ENCODE peak calls at places on chromosomes 6 and 20, in six cellular contexts. R is psoas muscle, Y is pancreas, N is HFFc6, B is A549, H is choroid plexus epithelial cell. G is an unnamed sample.
A peak's percentile ranks its signal among the peaks of the same experiment; 100 is the strongest.

GRCh38 chr6:132410840-132411239 is 9.6 kb upstream of the MOXD1 start:
- DNase-seq in H (no peak), R (no peak), B (no peak), Y (no peak), N (no peak), G (no peak)

GRCh38 chr6:87929843-87930288 is 117.8 kb upstream of the SPACA1 start:
- DNase-seq in N (peak; percentile 84), R (peak; percentile 85), Y (peak; percentile 84), H (peak; percentile 92), B (peak; percentile 75), G (no peak)

GRCh38 chr6:88823998-88824397 is 139.4 kb downstream of the RNGTT start:
- DNase-seq in N (peak; percentile 17), B (no peak), Y (no peak), R (no peak), H (peak; percentile 71), G (no peak)

GRCh38 chr20:62227977-62228958 is 8.2 kb upstream of the HRH3 start:
- DNase-seq in N (no peak), Y (peak; percentile 88), R (no peak), B (no peak), H (no peak), G (no peak)

GRCh38 chr20:34111057-34111711 is 859 bp downstream of the EIF2S2 start:
- DNase-seq in Y (no peak), N (peak; percentile 55), H (peak; percentile 89), B (no peak), R (no peak), G (no peak)

GRCh38 chr20:37954626-37955025 is 51.7 kb downstream of the VSTM2L start:
- DNase-seq in B (no peak), N (no peak), H (no peak), R (no peak), Y (no peak), G (no peak)

GRCh38 chr6:48757661-48758060 is 646.7 kb upstream of the PTCHD4 start:
- DNase-seq in N (peak; percentile 41), R (no peak), B (no peak), Y (no peak), H (no peak), G (no peak)

GRCh38 chr6:109121411-109121810 is 26.1 kb downstream of the CEP57L1 start:
- DNase-seq in B (no peak), Y (no peak), N (no peak), H (peak; percentile 24), R (no peak), G (no peak)

GRCh38 chr20:53930651-53931504 is 139.5 kb downstream of the BCAS1 start:
- DNase-seq in H (no peak), B (no peak), N (peak; percentile 21), Y (no peak), R (no peak), G (no peak)

GRCh38 chr6:15560713-15561112 is 102.1 kb downstream of the DTNBP1 start:
- DNase-seq in N (no peak), B (no peak), R (no peak), H (no peak), Y (no peak), G (no peak)

GRCh38 chr6:73363537-73363875 is 1.0 kb downstream of the KHDC3L start:
- DNase-seq in B (no peak), N (no peak), H (no peak), R (no peak), Y (no peak), G (no peak)

GRCh38 chr6:108168501-108168979 is 2.7 kb downstream of the NR2E1 start:
- DNase-seq in H (peak; percentile 39), Y (no peak), R (no peak), B (no peak), N (no peak), G (no peak)

GRCh38 chr6:30612687-30613248 is 4.3 kb downstream of the PPP1R10 start:
- DNase-seq in H (peak; percentile 81), Y (no peak), N (peak; percentile 52), B (no peak), R (no peak), G (no peak)

GRCh38 chr20:62023935-62024334 is 41.7 kb downstream of the TAF4 start:
- DNase-seq in R (peak; percentile 19), B (no peak), N (no peak), Y (no peak), H (no peak), G (no peak)

GRCh38 chr6:151616091-151616513 is 122.3 kb downstream of the CCDC170 start:
- DNase-seq in N (no peak), Y (no peak), H (no peak), R (no peak), B (no peak), G (no peak)

GRCh38 chr6:133242761-133243590 is 1.8 kb downstream of the EYA4 start:
- DNase-seq in H (no peak), Y (no peak), R (peak; percentile 82), B (no peak), N (no peak), G (no peak)

GRCh38 chr6:154848580-154848979 is 115.4 kb downstream of the SCAF8 start:
- DNase-seq in R (no peak), B (no peak), Y (no peak), H (peak; percentile 55), N (no peak), G (no peak)

GRCh38 chr6:154386848-154387717 is 30.5 kb upstream of the IPCEF1 start:
- DNase-seq in Y (no peak), N (peak; percentile 87), B (no peak), H (peak; percentile 92), R (no peak), G (no peak)

GRCh38 chr20:15560936-15561531 is 1012.2 kb downstream of the KIF16B start:
- DNase-seq in B (no peak), N (no peak), H (no peak), R (no peak), Y (no peak), G (no peak)

GRCh38 chr20:38357653-38358207 is 11.4 kb downstream of the LBP start:
- DNase-seq in H (no peak), B (no peak), Y (no peak), R (no peak), N (peak; percentile 5), G (no peak)

GRCh38 chr6:112649853-112650252 is 302.7 kb downstream of the RFPL4B start:
- DNase-seq in Y (no peak), N (no peak), H (no peak), R (no peak), B (no peak), G (no peak)

GRCh38 chr6:124970243-124970642 is 8.0 kb downstream of the RNF217 start:
- DNase-seq in R (no peak), B (no peak), Y (no peak), H (no peak), N (peak; percentile 28), G (no peak)

GRCh38 chr20:35953411-35954199 is 697 bp downstream of the SCAND1 start:
- DNase-seq in B (peak; percentile 25), N (peak; percentile 35), Y (peak; percentile 62), R (peak; percentile 79), H (peak; percentile 56), G (peak; percentile 95)

GRCh38 chr6:3071568-3071967 is 3.3 kb downstream of the RIPK1 start:
- DNase-seq in B (no peak), H (no peak), N (no peak), Y (no peak), R (no peak), G (no peak)
- TF ChIP-seq CTCF in B (no peak), H (no peak), N (no peak), Y (no peak), R (no peak), G (no peak)

GRCh38 chr6:99822741-99823512 is 171.1 kb downstream of the MCHR2 start:
- DNase-seq in Y (peak; percentile 34), N (peak; percentile 85), B (peak; percentile 22), R (no peak), H (peak; percentile 74), G (no peak)
- TF ChIP-seq CTCF in Y (no peak), N (peak; percentile 75), B (peak; percentile 41), R (peak; percentile 14), H (peak; percentile 60), G (peak; percentile 78)

GRCh38 chr6:45665859-45666258 is 288.1 kb upstream of the SUPT3H start:
- DNase-seq in Y (no peak), N (no peak), B (no peak), R (no peak), H (no peak), G (no peak)

GRCh38 chr6:45661667-45662066 is 283.9 kb upstream of the SUPT3H start:
- DNase-seq in R (no peak), H (peak; percentile 87), B (no peak), N (peak; percentile 66), Y (no peak), G (no peak)

GRCh38 chr6:45667265-45667664 is 289.5 kb upstream of the SUPT3H start:
- DNase-seq in R (no peak), H (no peak), B (no peak), Y (no peak), N (no peak), G (no peak)

GRCh38 chr6:45666844-45667243 is 289.1 kb upstream of the SUPT3H start:
- DNase-seq in H (peak; percentile 55), N (no peak), B (no peak), Y (no peak), R (no peak), G (no peak)

GRCh38 chr6:45663181-45664180 is 285.7 kb upstream of the SUPT3H start:
- DNase-seq in B (no peak), N (no peak), R (peak; percentile 67), H (no peak), Y (no peak), G (no peak)
- TF ChIP-seq CTCF in B (no peak), N (no peak), R (no peak), H (peak; percentile 16), Y (no peak), G (no peak)

GRCh38 chr20:3045042-3045815 is 623 bp upstream of the MRPS26 start:
- DNase-seq in B (peak; percentile 89), R (peak; percentile 91), Y (no peak), N (peak; percentile 64), H (peak; percentile 95), G (no peak)

GRCh38 chr20:3045816-3046676 is at the start of gene MRPS26:
- DNase-seq in R (peak; percentile 95), H (peak; percentile 83), Y (peak; percentile 88), B (peak; percentile 94), N (peak; percentile 78), G (peak; percentile 96)

GRCh38 chr20:3044336-3044965 is 1.0 kb downstream of the GNRH2 start:
- DNase-seq in H (no peak), B (no peak), Y (no peak), N (no peak), R (no peak), G (no peak)

GRCh38 chr20:3047486-3048419 is 1.9 kb downstream of the MRPS26 start:
- DNase-seq in B (no peak), Y (no peak), N (no peak), R (no peak), H (no peak), G (no peak)

DNA sequence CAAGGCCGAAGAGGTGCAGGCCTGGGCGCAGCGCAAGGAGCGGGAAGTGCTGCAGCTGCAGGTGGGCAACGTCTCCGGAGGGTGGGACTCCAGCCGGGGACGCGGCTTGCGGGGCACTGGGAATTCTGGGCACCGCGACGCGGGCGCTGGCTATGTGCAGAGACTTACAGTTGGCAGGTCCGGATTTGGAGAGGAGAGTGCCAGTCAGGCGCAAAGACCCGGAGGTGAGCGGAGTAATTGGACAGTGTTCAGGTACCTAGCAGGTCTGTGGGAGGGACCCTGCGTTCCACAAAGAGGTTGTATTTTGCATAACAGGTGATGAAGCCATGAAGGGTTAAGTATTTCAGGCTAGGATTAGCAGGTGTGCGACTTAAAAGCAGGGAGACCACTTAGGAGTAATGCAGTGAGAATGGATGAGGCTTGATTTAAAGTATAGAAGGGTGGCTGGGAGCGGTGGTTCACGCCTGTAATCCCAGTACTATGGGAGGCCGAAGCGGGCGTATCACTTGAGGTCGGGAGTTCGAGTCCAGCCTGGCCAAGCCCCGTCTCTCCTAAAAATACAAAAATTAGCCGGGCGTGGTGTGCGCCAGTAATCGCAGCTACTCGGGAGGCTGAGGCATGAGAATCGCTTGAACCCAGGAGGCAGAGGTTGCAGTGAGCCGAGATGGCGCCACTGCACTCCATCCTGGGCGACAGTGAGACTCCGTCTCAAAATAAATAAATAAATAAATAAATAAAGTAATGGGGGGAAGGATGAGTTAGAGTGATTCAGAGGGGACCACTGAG is 1.0 kb downstream of the MRPS26 start:
- DNase-seq in N (no peak), B (no peak), R (no peak), Y (no peak), H (peak; percentile 21), G (no peak)
- TF ChIP-seq CTCF in N (no peak), B (no peak), R (no peak), Y (no peak), H (no peak), G (no peak)

G was measured in chondrocyte.